ENCODE peak calls at places on chromosomes 5 and 9, in five cellular contexts. H, C, I, M and L are unnamed samples.

GRCh38 chr9:84173961-84174360 is 166.6 kb downstream of the SLC28A3 start:
- DNase-seq in H (no peak), C (no peak), I (no peak), M (no peak), L (no peak)

GRCh38 chr5:170427672-170428236 is 38.6 kb upstream of the KCNMB1 start:
- DNase-seq in H (no peak), C (no peak), I (no peak), M (no peak), L (no peak)

GRCh38 chr5:136128416-136128935 is 4.2 kb upstream of the SMAD5 start:
- DNase-seq in H (no peak), C (no peak), I (no peak), M (no peak), L (no peak)

GRCh38 chr9:16032799-16033198 is 480.0 kb downstream of the CCDC171 start:
- DNase-seq in H (peak; percentile 51), C (no peak), I (no peak), M (no peak), L (no peak)

GRCh38 chr9:69470186-69470977 is 145.4 kb downstream of the ENTREP1 start:
- DNase-seq in H (peak; percentile 75), C (peak; percentile 11), I (peak; percentile 24), M (peak; percentile 28), L (no peak)

GRCh38 chr9:136310273-136311030 is 6.6 kb upstream of the CCDC187 start:
- DNase-seq in H (no peak), C (no peak), I (no peak), M (no peak), L (peak; percentile 35)

GRCh38 chr5:6480133-6481051 is 31.7 kb downstream of the UBE2QL1 start:
- DNase-seq in H (no peak), C (no peak), I (no peak), M (no peak), L (peak; percentile 61)

GRCh38 chr9:121771851-121772599 is 120.6 kb downstream of the DAB2IP start:
- DNase-seq in H (no peak), C (no peak), I (no peak), M (no peak), L (no peak)

GRCh38 chr5:152187668-152188067 is 217.4 kb downstream of the NMUR2 start:
- DNase-seq in H (no peak), C (no peak), I (no peak), M (no peak), L (no peak)

GRCh38 chr5:44252545-44252944 is 136.7 kb downstream of the FGF10 start:
- DNase-seq in H (no peak), C (no peak), I (no peak), M (no peak), L (no peak)

GRCh38 chr9:38338359-38339014 is 54.0 kb upstream of the ALDH1B1 start:
- DNase-seq in H (no peak), C (no peak), I (no peak), M (no peak), L (no peak)

GRCh38 chr9:137451976-137452760 is 7.0 kb downstream of the NSMF start:
- DNase-seq in H (no peak), C (no peak), I (no peak), M (no peak), L (no peak)

GRCh38 chr9:96408409-96409280 is 9.5 kb downstream of the ZNF367 start:
- DNase-seq in H (no peak), C (no peak), I (no peak), M (peak; percentile 95), L (no peak)

GRCh38 chr9:14214693-14215092 is 99.2 kb downstream of the NFIB start:
- DNase-seq in H (no peak), C (no peak), I (no peak), M (no peak), L (no peak)

GRCh38 chr5:141475625-141476131 is at the start of gene PCDHGC3:
- DNase-seq in H (peak; percentile 87), C (peak; percentile 96), I (peak; percentile 86), M (peak; percentile 41), L (no peak)

GRCh38 chr5:104344809-104345512 is 782.4 kb upstream of the NUDT12 start:
- DNase-seq in H (peak; percentile 15), C (peak; percentile 80), I (no peak), M (peak; percentile 3), L (no peak)

GRCh38 chr5:6543346-6543730 is 89.5 kb downstream of the NSUN2 start:
- DNase-seq in H (no peak), C (no peak), I (no peak), M (no peak), L (no peak)

GRCh38 chr9:3498691-3499090 is 27.1 kb downstream of the RFX3 start:
- DNase-seq in H (no peak), C (no peak), I (no peak), M (no peak), L (no peak)

GRCh38 chr9:127526655-127527559 is 75.6 kb downstream of the LRSAM1 start:
- DNase-seq in H (no peak), C (no peak), I (no peak), M (no peak), L (no peak)

GRCh38 chr5:150653145-150653761 is 7.8 kb upstream of the MYOZ3 start:
- DNase-seq in H (no peak), C (no peak), I (no peak), M (no peak), L (no peak)

GRCh38 chr9:125744616-125745387 is 2.4 kb upstream of the PBX3 start:
- DNase-seq in H (no peak), C (no peak), I (no peak), M (no peak), L (no peak)

GRCh38 chr5:8376478-8376877 is 507.5 kb downstream of the MTRR start:
- DNase-seq in H (no peak), C (no peak), I (no peak), M (no peak), L (no peak)

GRCh38 chr5:36585696-36586095 is 20.7 kb upstream of the SLC1A3 start:
- DNase-seq in H (no peak), C (no peak), I (no peak), M (no peak), L (no peak)

GRCh38 chr5:128339585-128339984 is 198.5 kb downstream of the FBN2 start:
- DNase-seq in H (no peak), C (no peak), I (no peak), M (no peak), L (no peak)

GRCh38 chr9:35426627-35427026 is 63.3 kb upstream of the RUSC2 start:
- DNase-seq in H (no peak), C (peak; percentile 14), I (no peak), M (no peak), L (no peak)

GRCh38 chr5:15502208-15502607 is 2.2 kb downstream of the FBXL7 start:
- DNase-seq in H (no peak), C (peak; percentile 65), I (no peak), M (no peak), L (no peak)

GRCh38 chr9:121944741-121945191 is 148.3 kb downstream of the TTLL11 start:
- DNase-seq in H (no peak), C (no peak), I (no peak), M (no peak), L (no peak)

GRCh38 chr5:17304282-17304681 is 86.9 kb downstream of the BASP1 start:
- DNase-seq in H (peak; percentile 76), C (no peak), I (no peak), M (no peak), L (no peak)

GRCh38 chr5:134091626-134092121 is 22.8 kb upstream of the TCF7 start:
- DNase-seq in H (no peak), C (no peak), I (no peak), M (peak; percentile 80), L (no peak)

GRCh38 chr5:38738898-38739743 is 106.7 kb upstream of the OSMR start:
- DNase-seq in H (peak; percentile 36), C (peak; percentile 38), I (no peak), M (no peak), L (no peak)

GRCh38 chr9:83680233-83680632 is 27.5 kb downstream of the UBQLN1 start:
- DNase-seq in H (no peak), C (no peak), I (no peak), M (no peak), L (no peak)

GRCh38 chr5:120817044-120817985 is 353.2 kb downstream of the PRR16 start:
- DNase-seq in H (peak; percentile 9), C (peak; percentile 17), I (peak; percentile 53), M (no peak), L (no peak)

GRCh38 chr9:136075881-136076678 is 19.0 kb downstream of the NACC2 start:
- DNase-seq in H (no peak), C (no peak), I (no peak), M (no peak), L (no peak)

GRCh38 chr9:93678199-93679019 is 102.0 kb downstream of the PHF2 start:
- DNase-seq in H (no peak), C (no peak), I (peak; percentile 36), M (no peak), L (no peak)
- TF ChIP-seq JUN in H (no peak), C (no peak), I (no peak), M (no peak), L (no peak)

GRCh38 chr5:139765040-139765408 is 30.6 kb upstream of the PSD2 start:
- DNase-seq in H (no peak), C (no peak), I (no peak), M (no peak), L (no peak)
- H3K4me1 ChIP-seq in H (no peaks in the 10 kb centered on the region), C (peaks cover 21% of the 10 kb centered on the region), I (peaks cover 9% of the 10 kb centered on the region), M (peaks cover 81% of the 10 kb centered on the region), L (peaks cover 22% of the 10 kb centered on the region)

DNA sequence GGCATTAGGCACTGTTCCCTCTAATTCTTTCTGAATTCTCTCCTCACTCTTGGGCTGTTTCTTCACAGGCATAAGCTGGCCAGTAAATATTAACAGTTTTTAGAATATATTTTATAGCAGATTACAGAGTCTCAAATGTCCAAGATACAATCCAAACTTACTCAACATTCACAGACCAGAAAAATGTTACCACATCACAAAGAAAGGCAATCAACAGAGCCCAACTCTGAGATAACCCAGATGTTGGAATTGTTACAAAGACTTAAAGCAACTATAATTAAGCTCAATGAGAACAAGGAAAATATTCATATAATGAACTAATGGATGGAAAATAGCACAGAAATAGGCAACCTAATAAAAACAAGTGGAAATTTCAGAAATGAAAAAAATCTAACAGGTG is 401.1 kb upstream of the RGMB start:
- DNase-seq in H (no peak), C (no peak), I (no peak), M (no peak), L (no peak)
- TF ChIP-seq JUN in H (no peak), C (no peak), I (no peak), M (no peak), L (no peak)

GRCh38 chr5:116524505-116524904 is 50.1 kb downstream of the SEMA6A start:
- DNase-seq in H (no peak), C (no peak), I (no peak), M (no peak), L (no peak)

GRCh38 chr5:116521173-116521872 is 53.3 kb downstream of the SEMA6A start:
- DNase-seq in H (no peak), C (no peak), I (no peak), M (no peak), L (no peak)

GRCh38 chr5:116520706-116521105 is 53.9 kb downstream of the SEMA6A start:
- DNase-seq in H (no peak), C (no peak), I (no peak), M (no peak), L (no peak)

GRCh38 chr5:116524051-116524450 is 50.6 kb downstream of the SEMA6A start:
- DNase-seq in H (no peak), C (no peak), I (no peak), M (no peak), L (no peak)

DNA sequence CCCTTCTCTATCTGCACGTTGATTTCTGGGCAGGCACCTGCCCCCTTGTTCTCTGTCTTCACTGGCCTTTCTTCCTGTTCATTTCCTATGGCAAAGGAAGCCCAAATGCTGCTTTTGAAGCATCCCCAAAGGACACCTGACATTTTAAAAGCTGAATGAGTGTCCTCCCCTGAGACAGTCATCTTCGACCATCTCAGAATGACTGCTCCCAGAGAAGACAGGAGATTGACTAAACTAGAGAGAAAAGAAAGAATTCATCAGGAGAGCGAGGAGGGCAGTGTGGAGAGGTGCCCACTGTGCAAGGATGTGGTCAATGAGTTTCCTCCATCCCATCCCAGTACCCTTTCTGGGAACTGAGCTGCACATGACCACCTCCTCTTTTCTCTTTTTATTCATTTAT is 51.9 kb downstream of the SEMA6A start:
- DNase-seq in H (no peak), C (no peak), I (no peak), M (no peak), L (no peak)
- H3K4me1 ChIP-seq in H (no peaks in the 10 kb centered on the region), C (no peaks in the 10 kb centered on the region), I (peaks cover 3% of the 10 kb centered on the region), M (peaks cover 48% of the 10 kb centered on the region), L (no peaks in the 10 kb centered on the region)